ENCODE peak calls at places on chromosomes 5 and 9, in ten cellular contexts. One of them, this sample, is unnamed.

GRCh38 chr5:79070002-79070567 is 518 bp downstream of the BHMT2 start:
- DNase-seq in GM10248: no peak
- DNase-seq in endothelial cell: no peak
- DNase-seq in CD8-positive, alpha-beta T cell: no peak
- DNase-seq in fibroblast of pulmonary artery: peak; percentile 37
- DNase-seq in HCT116: no peak
- DNase-seq in prostate gland: no peak
- DNase-seq in CD4-positive, alpha-beta T cell: no peak
- DNase-seq in cardiac fibroblast: no peak
- DNase-seq in SK-N-SH: peak; percentile 76
- DNase-seq in this sample: no peak

GRCh38 chr5:101278011-101278687 is 375.1 kb upstream of the ST8SIA4 start:
- DNase-seq in GM10248: no peak
- DNase-seq in endothelial cell: no peak
- DNase-seq in CD8-positive, alpha-beta T cell: no peak
- DNase-seq in fibroblast of pulmonary artery: peak; percentile 0
- DNase-seq in HCT116: no peak
- DNase-seq in prostate gland: no peak
- DNase-seq in CD4-positive, alpha-beta T cell: no peak
- DNase-seq in cardiac fibroblast: peak; percentile 8
- DNase-seq in SK-N-SH: no peak
- DNase-seq in this sample: no peak

GRCh38 chr9:114276908-114277821 is 45.7 kb upstream of the ORM1 start:
- DNase-seq in GM10248: no peak
- DNase-seq in endothelial cell: no peak
- DNase-seq in CD8-positive, alpha-beta T cell: no peak
- DNase-seq in fibroblast of pulmonary artery: peak; percentile 91
- DNase-seq in HCT116: no peak
- DNase-seq in prostate gland: no peak
- DNase-seq in CD4-positive, alpha-beta T cell: no peak
- DNase-seq in cardiac fibroblast: peak; percentile 98
- DNase-seq in SK-N-SH: no peak
- DNase-seq in this sample: no peak

GRCh38 chr5:31617867-31618266 is 21.1 kb upstream of the PDZD2 start:
- DNase-seq in GM10248: no peak
- DNase-seq in endothelial cell: no peak
- DNase-seq in CD8-positive, alpha-beta T cell: no peak
- DNase-seq in fibroblast of pulmonary artery: no peak
- DNase-seq in HCT116: no peak
- DNase-seq in prostate gland: no peak
- DNase-seq in CD4-positive, alpha-beta T cell: no peak
- DNase-seq in cardiac fibroblast: no peak
- DNase-seq in SK-N-SH: peak; percentile 61
- DNase-seq in this sample: no peak

GRCh38 chr5:41636605-41637004 is 126.2 kb upstream of the PLCXD3 start:
- DNase-seq in GM10248: no peak
- DNase-seq in endothelial cell: peak; percentile 33
- DNase-seq in CD8-positive, alpha-beta T cell: no peak
- DNase-seq in fibroblast of pulmonary artery: peak; percentile 43
- DNase-seq in HCT116: peak; percentile 22
- DNase-seq in prostate gland: no peak
- DNase-seq in CD4-positive, alpha-beta T cell: no peak
- DNase-seq in cardiac fibroblast: peak; percentile 50
- DNase-seq in SK-N-SH: peak; percentile 21
- DNase-seq in this sample: peak; percentile 7

GRCh38 chr9:34334916-34335315 is 5.5 kb downstream of the NUDT2 start:
- DNase-seq in GM10248: no peak
- DNase-seq in endothelial cell: no peak
- DNase-seq in CD8-positive, alpha-beta T cell: no peak
- DNase-seq in fibroblast of pulmonary artery: no peak
- DNase-seq in HCT116: no peak
- DNase-seq in prostate gland: no peak
- DNase-seq in CD4-positive, alpha-beta T cell: no peak
- DNase-seq in cardiac fibroblast: no peak
- DNase-seq in SK-N-SH: no peak
- DNase-seq in this sample: no peak

GRCh38 chr5:105414067-105414466 is 1851.5 kb upstream of the NUDT12 start:
- DNase-seq in GM10248: no peak
- DNase-seq in endothelial cell: no peak
- DNase-seq in CD8-positive, alpha-beta T cell: no peak
- DNase-seq in fibroblast of pulmonary artery: no peak
- DNase-seq in HCT116: no peak
- DNase-seq in prostate gland: no peak
- DNase-seq in CD4-positive, alpha-beta T cell: no peak
- DNase-seq in cardiac fibroblast: no peak
- DNase-seq in SK-N-SH: no peak
- DNase-seq in this sample: no peak

GRCh38 chr5:98415663-98416062 is 357.8 kb upstream of the RGMB start:
- DNase-seq in GM10248: no peak
- DNase-seq in endothelial cell: no peak
- DNase-seq in CD8-positive, alpha-beta T cell: no peak
- DNase-seq in fibroblast of pulmonary artery: no peak
- DNase-seq in HCT116: no peak
- DNase-seq in prostate gland: no peak
- DNase-seq in CD4-positive, alpha-beta T cell: no peak
- DNase-seq in cardiac fibroblast: no peak
- DNase-seq in SK-N-SH: no peak
- DNase-seq in this sample: no peak

GRCh38 chr5:171483453-171484177 is 64.2 kb downstream of the FGF18 start:
- DNase-seq in GM10248: no peak
- DNase-seq in endothelial cell: no peak
- DNase-seq in CD8-positive, alpha-beta T cell: no peak
- DNase-seq in fibroblast of pulmonary artery: peak; percentile 86
- DNase-seq in HCT116: no peak
- DNase-seq in prostate gland: no peak
- DNase-seq in CD4-positive, alpha-beta T cell: no peak
- DNase-seq in cardiac fibroblast: peak; percentile 84
- DNase-seq in SK-N-SH: peak; percentile 25
- DNase-seq in this sample: no peak

GRCh38 chr5:100479079-100479688 is 56.0 kb upstream of the FAM174A start:
- DNase-seq in GM10248: peak; percentile 26
- DNase-seq in endothelial cell: no peak
- DNase-seq in CD8-positive, alpha-beta T cell: no peak
- DNase-seq in fibroblast of pulmonary artery: peak; percentile 26
- DNase-seq in HCT116: peak; percentile 43
- DNase-seq in prostate gland: peak; percentile 4
- DNase-seq in CD4-positive, alpha-beta T cell: no peak
- DNase-seq in cardiac fibroblast: peak; percentile 35
- DNase-seq in SK-N-SH: peak; percentile 3
- DNase-seq in this sample: peak; percentile 14

DNA sequence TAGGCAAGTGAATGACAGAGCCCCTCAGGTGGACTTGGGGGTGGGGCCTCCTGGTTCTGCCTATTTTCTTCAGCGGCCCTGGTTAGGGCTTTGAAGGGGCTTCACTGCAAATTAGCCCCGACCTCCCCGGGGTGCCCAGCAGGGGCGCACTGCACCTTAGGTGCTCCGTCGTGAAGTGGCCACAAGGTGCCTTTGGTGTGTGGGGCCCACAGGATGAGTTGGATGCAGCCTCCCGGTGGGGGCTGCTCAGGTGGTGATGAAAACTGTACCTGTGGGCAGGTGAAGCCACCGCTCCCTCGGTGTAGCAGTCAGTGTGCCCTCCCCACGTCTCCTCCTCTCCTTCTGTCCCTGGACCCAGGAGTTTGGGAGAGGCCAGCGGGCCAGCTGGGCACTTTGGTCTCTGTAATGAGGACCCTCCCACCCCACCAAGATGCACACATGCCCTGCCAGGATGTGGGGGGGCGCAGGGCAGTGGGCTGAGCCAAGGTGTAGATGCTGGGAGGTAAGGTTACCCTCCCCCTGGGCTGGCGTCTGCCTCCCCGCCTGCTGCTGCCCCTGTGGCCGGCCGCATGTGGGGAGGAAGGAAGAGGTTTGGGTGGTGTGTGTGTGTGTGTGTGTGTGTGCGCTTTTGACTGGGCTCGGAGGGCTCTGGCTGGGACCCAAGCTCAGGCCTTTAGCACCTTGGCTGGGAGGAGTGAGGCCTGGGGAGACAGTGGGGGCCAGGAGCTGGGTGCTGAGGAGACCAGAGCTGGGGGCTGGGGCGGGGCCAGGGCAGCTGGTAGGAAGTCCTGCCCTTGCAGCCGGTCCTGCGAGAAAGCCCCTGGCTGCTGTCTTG is 55.6 kb downstream of the RXRA start:
- DNase-seq in GM10248: peak; percentile 67
- DNase-seq in endothelial cell: peak; percentile 27
- DNase-seq in CD8-positive, alpha-beta T cell: peak; percentile 75
- DNase-seq in fibroblast of pulmonary artery: no peak
- DNase-seq in HCT116: no peak
- DNase-seq in prostate gland: no peak
- DNase-seq in CD4-positive, alpha-beta T cell: no peak
- DNase-seq in cardiac fibroblast: no peak
- DNase-seq in SK-N-SH: peak; percentile 65
- DNase-seq in this sample: peak; percentile 78
- TF ChIP-seq CTCF in GM10248: peak; percentile 23
- TF ChIP-seq CTCF in endothelial cell: no peak
- TF ChIP-seq CTCF in CD8-positive, alpha-beta T cell: peak; percentile 48
- TF ChIP-seq CTCF in fibroblast of pulmonary artery: peak; percentile 9
- TF ChIP-seq CTCF in HCT116: no peak
- TF ChIP-seq CTCF in prostate gland: peak; percentile 9
- TF ChIP-seq CTCF in CD4-positive, alpha-beta T cell: peak; percentile 24
- TF ChIP-seq CTCF in cardiac fibroblast: no peak
- TF ChIP-seq CTCF in SK-N-SH: peak; percentile 34
- TF ChIP-seq CTCF in this sample: peak; percentile 36

GRCh38 chr5:1868886-1869285 is 13.8 kb downstream of the IRX4 start:
- DNase-seq in GM10248: no peak
- DNase-seq in endothelial cell: no peak
- DNase-seq in CD8-positive, alpha-beta T cell: no peak
- DNase-seq in fibroblast of pulmonary artery: no peak
- DNase-seq in HCT116: no peak
- DNase-seq in prostate gland: no peak
- DNase-seq in CD4-positive, alpha-beta T cell: no peak
- DNase-seq in cardiac fibroblast: no peak
- DNase-seq in SK-N-SH: no peak
- DNase-seq in this sample: no peak

GRCh38 chr5:1874820-1875219 is 7.9 kb downstream of the IRX4 start:
- DNase-seq in GM10248: no peak
- DNase-seq in endothelial cell: no peak
- DNase-seq in CD8-positive, alpha-beta T cell: no peak
- DNase-seq in fibroblast of pulmonary artery: no peak
- DNase-seq in HCT116: no peak
- DNase-seq in prostate gland: no peak
- DNase-seq in CD4-positive, alpha-beta T cell: no peak
- DNase-seq in cardiac fibroblast: no peak
- DNase-seq in SK-N-SH: no peak
- DNase-seq in this sample: no peak

GRCh38 chr5:1874348-1874747 is 8.4 kb downstream of the IRX4 start:
- DNase-seq in GM10248: no peak
- DNase-seq in endothelial cell: no peak
- DNase-seq in CD8-positive, alpha-beta T cell: no peak
- DNase-seq in fibroblast of pulmonary artery: no peak
- DNase-seq in HCT116: no peak
- DNase-seq in prostate gland: no peak
- DNase-seq in CD4-positive, alpha-beta T cell: no peak
- DNase-seq in cardiac fibroblast: no peak
- DNase-seq in SK-N-SH: no peak
- DNase-seq in this sample: no peak

GRCh38 chr5:1873242-1873959 is 9.3 kb downstream of the IRX4 start:
- DNase-seq in GM10248: no peak
- DNase-seq in endothelial cell: no peak
- DNase-seq in CD8-positive, alpha-beta T cell: no peak
- DNase-seq in fibroblast of pulmonary artery: no peak
- DNase-seq in HCT116: no peak
- DNase-seq in prostate gland: no peak
- DNase-seq in CD4-positive, alpha-beta T cell: no peak
- DNase-seq in cardiac fibroblast: no peak
- DNase-seq in SK-N-SH: no peak
- DNase-seq in this sample: no peak

GRCh38 chr5:1871441-1871840 is 11.3 kb downstream of the IRX4 start:
- DNase-seq in GM10248: no peak
- DNase-seq in endothelial cell: no peak
- DNase-seq in CD8-positive, alpha-beta T cell: no peak
- DNase-seq in fibroblast of pulmonary artery: no peak
- DNase-seq in HCT116: no peak
- DNase-seq in prostate gland: no peak
- DNase-seq in CD4-positive, alpha-beta T cell: no peak
- DNase-seq in cardiac fibroblast: no peak
- DNase-seq in SK-N-SH: no peak
- DNase-seq in this sample: no peak
- TF ChIP-seq CTCF in GM10248: no peak
- TF ChIP-seq CTCF in endothelial cell: no peak
- TF ChIP-seq CTCF in CD8-positive, alpha-beta T cell: no peak
- TF ChIP-seq CTCF in fibroblast of pulmonary artery: no peak
- TF ChIP-seq CTCF in HCT116: no peak
- TF ChIP-seq CTCF in prostate gland: no peak
- TF ChIP-seq CTCF in CD4-positive, alpha-beta T cell: no peak
- TF ChIP-seq CTCF in cardiac fibroblast: no peak
- TF ChIP-seq CTCF in SK-N-SH: no peak
- TF ChIP-seq CTCF in this sample: no peak

GRCh38 chr9:83062653-83063527 is at the start of gene RASEF:
- DNase-seq in GM10248: no peak
- DNase-seq in endothelial cell: peak; percentile 51
- DNase-seq in CD8-positive, alpha-beta T cell: no peak
- DNase-seq in fibroblast of pulmonary artery: no peak
- DNase-seq in HCT116: no peak
- DNase-seq in prostate gland: peak; percentile 70
- DNase-seq in CD4-positive, alpha-beta T cell: no peak
- DNase-seq in cardiac fibroblast: no peak
- DNase-seq in SK-N-SH: peak; percentile 86
- DNase-seq in this sample: no peak
- TF ChIP-seq CTCF in GM10248: no peak
- TF ChIP-seq CTCF in endothelial cell: no peak
- TF ChIP-seq CTCF in CD8-positive, alpha-beta T cell: no peak
- TF ChIP-seq CTCF in fibroblast of pulmonary artery: no peak
- TF ChIP-seq CTCF in HCT116: no peak
- TF ChIP-seq CTCF in prostate gland: no peak
- TF ChIP-seq CTCF in CD4-positive, alpha-beta T cell: no peak
- TF ChIP-seq CTCF in cardiac fibroblast: no peak
- TF ChIP-seq CTCF in SK-N-SH: no peak
- TF ChIP-seq CTCF in this sample: no peak

DNA sequence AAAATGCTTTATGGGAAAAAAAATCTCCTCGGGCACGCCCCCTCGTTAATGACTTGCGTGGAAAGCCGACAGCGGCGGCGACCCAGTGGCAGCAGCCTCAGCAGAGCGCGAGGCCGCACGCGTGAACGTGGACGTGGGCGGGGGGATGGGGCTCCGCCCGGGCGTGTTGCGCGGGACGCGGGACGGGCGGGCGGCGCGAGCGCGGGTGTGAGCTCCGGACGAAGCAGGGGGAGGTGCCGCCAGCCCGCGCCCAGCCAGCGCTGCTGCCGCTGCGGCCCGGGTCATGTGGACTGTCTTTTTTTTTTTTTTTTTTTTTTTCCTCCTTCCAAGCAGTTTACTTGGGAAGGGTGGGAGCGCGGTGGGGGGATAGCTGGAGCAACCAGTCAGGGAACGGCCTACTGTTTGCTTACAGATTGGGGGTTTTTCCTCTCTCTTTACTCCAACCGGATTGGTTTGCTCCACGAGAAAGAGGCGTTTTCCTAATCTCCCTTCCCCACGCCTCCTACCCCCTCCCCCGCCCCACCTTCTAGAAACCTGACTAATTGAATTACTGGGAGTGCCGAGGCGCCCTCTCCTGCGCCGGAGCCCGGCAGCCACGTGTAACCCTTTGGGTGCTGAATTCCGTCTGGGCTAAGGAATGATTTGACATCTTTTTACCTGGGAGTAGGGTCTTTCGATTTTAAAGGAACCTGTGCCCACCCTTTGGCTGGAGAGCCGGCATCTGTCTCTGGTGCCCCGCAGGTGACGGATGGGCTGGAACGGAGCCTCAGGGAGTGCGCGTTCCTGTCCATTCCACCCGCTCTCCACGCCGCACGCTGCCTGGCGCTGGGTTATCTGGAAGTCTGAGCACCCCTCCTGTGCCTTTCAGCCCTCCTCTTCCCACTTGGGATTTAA is 1.7 kb upstream of the EFNA5 start:
- DNase-seq in GM10248: peak; percentile 48
- DNase-seq in endothelial cell: peak; percentile 76
- DNase-seq in CD8-positive, alpha-beta T cell: no peak
- DNase-seq in fibroblast of pulmonary artery: peak; percentile 99
- DNase-seq in HCT116: peak; percentile 88
- DNase-seq in prostate gland: peak; percentile 89
- DNase-seq in CD4-positive, alpha-beta T cell: no peak
- DNase-seq in cardiac fibroblast: peak; percentile 96
- DNase-seq in SK-N-SH: peak; percentile 86
- DNase-seq in this sample: peak; percentile 72
- TF ChIP-seq CTCF in GM10248: no peak
- TF ChIP-seq CTCF in endothelial cell: no peak
- TF ChIP-seq CTCF in CD8-positive, alpha-beta T cell: no peak
- TF ChIP-seq CTCF in fibroblast of pulmonary artery: no peak
- TF ChIP-seq CTCF in HCT116: no peak
- TF ChIP-seq CTCF in prostate gland: no peak
- TF ChIP-seq CTCF in CD4-positive, alpha-beta T cell: no peak
- TF ChIP-seq CTCF in cardiac fibroblast: no peak
- TF ChIP-seq CTCF in SK-N-SH: no peak
- TF ChIP-seq CTCF in this sample: no peak